ENCODE peak calls at places on chromosomes 13 and 19, in four cellular contexts. F is HepG2, E is K562, J is GM12878. V is an unnamed sample.

GRCh38 chr13:45678282-45678681 is 23.8 kb upstream of the CBY2 start:
- DNase-seq in E (no peak), F (no peak), J (no peak), V (no peak)

GRCh38 chr19:2330255-2330631 is 1.8 kb downstream of the SPPL2B start:
- DNase-seq in J (no peak), F (no peak), E (no peak), V (no peak)

GRCh38 chr13:40777166-40777956 is 6.4 kb upstream of the MRPS31 start:
- DNase-seq in J (no peak), E (peak), F (peak), V (peak)

GRCh38 chr13:41502676-41503075 is 45.3 kb downstream of the RGCC start:
- DNase-seq in J (peak), E (no peak), F (no peak), V (no peak)

GRCh38 chr19:39126593-39127187 is 1.1 kb downstream of the PAK4 start:
- DNase-seq in E (no peak), J (no peak), F (peak), V (peak)

GRCh38 chr19:5360003-5360820 is 19.6 kb upstream of the PTPRS start:
- DNase-seq in J (no peak), F (no peak), E (no peak), V (no peak)

GRCh38 chr13:93235258-93236015 is 8.8 kb downstream of the GPC6 start:
- DNase-seq in J (no peak), E (no peak), F (no peak), V (no peak)

GRCh38 chr13:44142911-44143665 is 230.5 kb upstream of the SERP2 start:
- DNase-seq in F (no peak), E (peak), J (no peak), V (no peak)

GRCh38 chr13:50714886-50715285 is 128.6 kb downstream of the DLEU7 start:
- DNase-seq in F (no peak), E (no peak), J (no peak), V (no peak)

GRCh38 chr13:39159393-39159792 is 121.1 kb downstream of the NHLRC3 start:
- DNase-seq in E (no peak), J (no peak), F (no peak), V (no peak)

GRCh38 chr19:49148784-49149651 is 6.2 kb downstream of the HRC start:
- DNase-seq in E (peak), J (no peak), F (peak), V (peak)

GRCh38 chr19:39158646-39159260 is 33.2 kb downstream of the PAK4 start:
- DNase-seq in F (no peak), J (no peak), E (peak), V (no peak)

GRCh38 chr19:4372630-4373367 is 27.5 kb downstream of the SH3GL1 start:
- DNase-seq in J (no peak), E (no peak), F (no peak), V (no peak)

GRCh38 chr13:97018029-97018819 is 23.9 kb upstream of the OXGR1 start:
- DNase-seq in F (peak), J (no peak), E (peak), V (peak)

GRCh38 chr13:98443329-98443728 is 133.6 kb downstream of the STK24 start:
- DNase-seq in E (no peak), J (no peak), F (no peak), V (no peak)

GRCh38 chr13:89925107-89925506 is 1422.4 kb upstream of the MIR17HG start:
- DNase-seq in F (peak), E (peak), J (no peak), V (peak)

GRCh38 chr13:95195146-95195545 is 106.1 kb downstream of the ABCC4 start:
- DNase-seq in F (no peak), E (no peak), J (no peak), V (no peak)

GRCh38 chr13:78604782-78605611 is 1.6 kb upstream of the POU4F1 start:
- DNase-seq in F (peak), E (peak), J (no peak), V (peak)

GRCh38 chr19:55696301-55697068 is 21.5 kb downstream of the EPN1 start:
- DNase-seq in F (no peak), J (no peak), E (no peak), V (no peak)

GRCh38 chr19:55694241-55694655 is 19.2 kb downstream of the EPN1 start:
- DNase-seq in J (no peak), E (no peak), F (no peak), V (no peak)

GRCh38 chr19:55694656-55695491 is 19.8 kb downstream of the EPN1 start:
- DNase-seq in E (no peak), F (no peak), J (no peak), V (no peak)

GRCh38 chr19:55697069-55697440 is 22.0 kb downstream of the EPN1 start:
- DNase-seq in E (no peak), F (no peak), J (no peak), V (no peak)

DNA sequence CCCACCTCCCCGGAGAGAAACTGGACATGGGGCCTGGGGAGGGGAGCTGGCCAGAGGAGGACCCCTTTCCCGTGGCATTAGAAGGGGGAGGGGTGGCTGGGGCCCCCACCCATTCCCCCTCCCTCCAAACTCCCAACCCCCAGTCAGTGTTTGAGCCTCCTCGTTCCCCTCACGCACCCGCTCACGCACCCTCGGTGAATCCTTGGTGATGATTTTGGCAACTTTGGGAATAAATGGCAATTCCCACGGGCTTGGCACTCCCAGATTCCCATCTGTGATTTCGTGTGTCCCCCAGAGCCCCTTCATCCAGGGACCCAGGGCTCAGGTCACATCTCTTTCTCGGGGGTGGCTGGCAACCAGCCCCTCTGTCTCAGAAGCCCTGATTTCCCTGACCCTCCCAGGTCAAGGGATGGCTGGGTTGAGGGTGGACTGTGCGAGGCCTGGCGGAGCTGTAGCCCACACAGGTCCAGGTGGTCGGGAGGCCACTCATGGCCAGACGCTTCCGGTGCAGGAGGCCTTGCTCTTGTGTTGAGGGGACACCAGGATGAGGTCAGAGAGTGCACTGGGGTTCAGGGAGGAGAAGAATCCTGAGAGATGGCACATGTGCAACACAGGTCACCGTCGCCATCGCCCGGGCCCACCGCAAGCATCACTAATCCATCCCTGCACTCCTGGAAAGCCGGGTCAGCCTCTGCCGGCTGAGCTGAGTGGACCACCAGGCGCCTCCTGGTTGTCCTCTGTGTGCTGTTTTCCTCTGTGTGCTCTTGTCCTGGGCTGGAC is 20.7 kb downstream of the EPN1 start:
- DNase-seq in F (no peak), E (no peak), J (no peak), V (no peak)
- TF ChIP-seq FOXK2 in F (no peak), E (no peak), J (no peak), V (no peak)

GRCh38 chr19:9850235-9850959 is 15.3 kb downstream of the PIN1 start:
- DNase-seq in E (no peak), J (no peak), F (no peak), V (no peak)

GRCh38 chr19:9848060-9848459 is 12.9 kb downstream of the PIN1 start:
- DNase-seq in E (peak), F (no peak), J (no peak), V (peak)

GRCh38 chr19:9849786-9850185 is 14.7 kb downstream of the PIN1 start:
- DNase-seq in E (no peak), J (no peak), F (no peak), V (no peak)

GRCh38 chr19:9847087-9847671 is 12.1 kb downstream of the PIN1 start:
- DNase-seq in J (no peak), F (peak), E (peak), V (peak)

GRCh38 chr19:9848761-9849160 is 13.6 kb downstream of the PIN1 start:
- DNase-seq in F (no peak), J (no peak), E (no peak), V (no peak)
- TF ChIP-seq FOXK2 in F (no peak), J (no peak), E (no peak), V (no peak)

DNA sequence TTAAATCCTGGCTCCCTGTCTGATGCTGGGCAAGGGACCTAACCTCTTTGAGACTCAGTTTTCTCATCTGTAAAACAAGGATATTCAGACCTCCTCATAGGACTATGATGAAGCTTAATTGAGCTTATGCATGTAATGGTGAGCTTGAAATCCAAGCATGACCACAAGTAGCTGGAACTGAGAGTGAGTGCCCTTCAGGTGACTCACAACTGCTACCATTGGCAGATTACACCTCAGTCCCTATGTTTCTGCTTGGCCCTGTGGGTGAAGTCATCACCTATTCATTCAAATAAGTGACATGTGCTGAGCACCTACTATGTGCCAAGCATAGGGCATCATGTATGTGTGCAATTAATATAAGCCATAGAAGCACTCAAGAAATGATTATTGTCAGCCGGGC is 25.7 kb downstream of the NOVA2 start:
- DNase-seq in F (no peak), E (no peak), J (no peak), V (no peak)
- TF ChIP-seq FOXK2 in F (no peak), E (no peak), J (no peak), V (no peak)

GRCh38 chr19:17520865-17521264 is 9.4 kb downstream of the PGLS start:
- DNase-seq in F (no peak), J (no peak), E (no peak), V (no peak)
- TF ChIP-seq FOXK2 in F (no peak), J (no peak), E (no peak), V (no peak)

GRCh38 chr13:112198611-112199010 is 131.7 kb downstream of the SOX1 start:
- DNase-seq in E (no peak), F (no peak), J (no peak), V (no peak)
- TF ChIP-seq FOXK2 in E (no peak), F (no peak), J (no peak), V (no peak)

DNA sequence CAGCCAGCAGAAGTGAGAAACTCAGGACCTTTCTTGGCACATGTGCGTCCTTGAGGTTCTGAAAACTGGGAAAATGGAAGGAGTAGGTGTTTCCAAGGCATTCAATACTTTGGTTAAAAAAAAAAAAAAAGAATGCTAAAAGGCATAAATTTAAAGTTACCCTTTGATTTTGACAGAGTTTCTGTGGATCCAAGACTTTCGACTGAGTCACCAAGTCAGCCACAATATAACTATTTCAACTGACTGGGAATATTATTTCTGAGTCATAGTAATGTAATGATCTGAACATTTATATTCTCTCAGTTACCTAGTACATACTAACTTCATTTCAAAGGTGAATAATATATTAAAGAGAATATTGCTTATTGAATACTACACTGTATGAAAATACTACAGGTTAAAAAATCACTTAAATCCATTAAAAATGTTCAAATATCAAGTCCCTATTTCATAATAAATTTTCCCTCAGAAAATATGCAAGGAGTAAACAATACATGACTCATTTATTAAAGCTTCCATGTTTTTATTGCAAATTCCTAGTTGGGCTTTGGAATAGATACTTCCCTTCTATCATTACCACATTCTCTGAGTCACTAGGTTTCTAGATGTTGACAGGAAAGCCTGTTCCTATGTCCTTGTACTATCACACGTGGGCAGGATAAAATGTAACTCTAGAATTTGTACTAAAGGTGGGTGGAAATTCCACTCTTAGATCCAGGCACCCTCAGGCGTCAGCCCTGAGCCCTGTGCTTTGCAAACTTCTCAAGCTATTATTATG is 2.3 kb upstream of the ITGBL1 start:
- DNase-seq in F (no peak), E (no peak), J (no peak), V (no peak)
- TF ChIP-seq FOXK2 in F (no peak), E (no peak), J (no peak), V (no peak)

DNA sequence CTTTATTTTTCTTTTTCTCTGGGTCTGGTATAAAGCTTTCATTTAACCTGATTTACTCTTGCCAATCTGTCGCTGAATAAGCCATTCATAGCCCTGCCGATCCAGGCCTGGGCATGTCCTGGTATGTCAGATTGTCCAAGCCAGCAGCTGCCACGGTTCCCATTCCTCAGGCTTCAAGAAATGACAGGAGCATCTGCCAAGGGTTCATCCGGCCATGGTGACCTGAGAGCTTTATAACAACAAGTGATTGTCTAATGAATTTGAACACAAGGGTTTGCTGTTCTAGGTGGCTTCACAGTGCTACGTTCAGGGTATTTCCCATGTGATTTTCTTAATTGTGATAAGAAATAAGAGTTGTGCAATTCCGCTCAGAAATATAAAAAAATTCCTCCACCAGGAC is 20.0 kb downstream of the PNMA8A start:
- DNase-seq in E (no peak), J (no peak), F (no peak), V (no peak)
- TF ChIP-seq FOXK2 in E (no peak), J (no peak), F (no peak), V (no peak)

GRCh38 chr19:41541990-41542584 is 33.9 kb upstream of the CEACAM21 start:
- DNase-seq in E (peak), F (peak), J (no peak), V (peak)
- TF ChIP-seq FOXK2 in E (no peak), F (no peak), J (no peak), V (no peak)

GRCh38 chr19:13042443-13043130 is 47.3 kb downstream of the NFIX start:
- DNase-seq in E (no peak), J (no peak), F (no peak), V (no peak)
- TF ChIP-seq FOXK2 in E (no peak), J (no peak), F (no peak), V (no peak)

GRCh38 chr19:8806661-8807060 is 25.4 kb downstream of the ZNF558 start:
- DNase-seq in J (no peak), F (no peak), E (no peak), V (no peak)

GRCh38 chr19:8815780-8816179 is 16.3 kb downstream of the ZNF558 start:
- DNase-seq in F (no peak), J (no peak), E (no peak), V (no peak)

GRCh38 chr19:8814176-8814575 is 17.9 kb downstream of the ZNF558 start:
- DNase-seq in J (no peak), E (no peak), F (no peak), V (no peak)

GRCh38 chr19:8811315-8812172 is 20.6 kb downstream of the ZNF558 start:
- DNase-seq in F (no peak), E (peak), J (no peak), V (no peak)
- TF ChIP-seq FOXK2 in F (no peak), E (no peak), J (no peak), V (no peak)